ENCODE peak calls at places on chromosomes 5 and 9, in five cellular contexts. M is astrocyte of the spinal cord, J is iris pigment epithelial cell, H is A549, O is H4. K is an unnamed sample.

GRCh38 chr5:88743231-88743879 is 139.6 kb downstream of the MEF2C start:
- DNase-seq in J (no peak), O (peak; percentile 29), M (no peak), H (peak; percentile 59), K (peak; percentile 20)

GRCh38 chr9:132042324-132042723 is 37.3 kb downstream of the MED27 start:
- DNase-seq in O (peak; percentile 96), M (peak; percentile 94), J (peak; percentile 97), H (peak; percentile 76), K (peak; percentile 94)

GRCh38 chr5:115150512-115150911 is 19.2 kb downstream of the TRIM36 start:
- DNase-seq in M (no peak), O (no peak), J (no peak), H (no peak), K (no peak)

GRCh38 chr9:111389406-111389805 is 59.4 kb upstream of the OR2K2 start:
- DNase-seq in O (no peak), H (no peak), J (no peak), M (no peak), K (no peak)

GRCh38 chr9:126618590-126619335 is 5.0 kb downstream of the LMX1B start:
- DNase-seq in M (no peak), H (no peak), J (no peak), O (no peak), K (no peak)

GRCh38 chr5:76608833-76609232 is 14.4 kb downstream of the F2RL2 start:
- DNase-seq in M (peak; percentile 56), J (peak; percentile 89), H (peak; percentile 49), O (peak; percentile 72), K (peak; percentile 75)

GRCh38 chr5:96256795-96257470 is 176.1 kb downstream of the PCSK1 start:
- DNase-seq in O (peak; percentile 55), M (peak; percentile 69), J (peak; percentile 90), H (peak; percentile 86), K (peak; percentile 97)

GRCh38 chr5:113480243-113480642 is 8.0 kb downstream of the MCC start:
- DNase-seq in J (peak; percentile 12), M (no peak), O (no peak), H (no peak), K (no peak)

GRCh38 chr9:4796988-4797956 is 4.5 kb downstream of the RCL1 start:
- DNase-seq in J (peak; percentile 45), O (peak; percentile 10), H (peak; percentile 53), M (peak; percentile 40), K (peak; percentile 47)

K was measured in fibroblast of lung.